ENCODE peak calls at places on chromosomes 13 and 19, in nine cellular contexts. One of them, this sample, is unnamed.

GRCh38 chr19:16295071-16295470 is 29.6 kb upstream of the KLF2 start:
- DNase-seq in GM18507: no peak
- DNase-seq in testis: peak; percentile 49
- DNase-seq in GM10248: no peak
- DNase-seq in BE2C: no peak
- DNase-seq in stimulated activated CD4-positive, alpha-beta T cell treated with anti-CD3 and anti-CD28 coated beads, Interleukin-4, amount 100 ng/mL, for 1 hour: no peak
- DNase-seq in stimulated activated naive B cell treated with anti-CD40 and anti-IgM and Interleukin-4, amounts not matched to agents 10 μg/mL and 1 μg/mL and 100 μg/mL, for 72 hours: no peak
- DNase-seq in anterior cingulate cortex: no peak
- DNase-seq in EL: no peak
- DNase-seq in this sample: no peak

GRCh38 chr13:44052843-44053607 is 173.3 kb downstream of the LACC1 start:
- DNase-seq in GM18507: no peak
- DNase-seq in testis: peak; percentile 21
- DNase-seq in GM10248: no peak
- DNase-seq in BE2C: no peak
- DNase-seq in stimulated activated CD4-positive, alpha-beta T cell treated with anti-CD3 and anti-CD28 coated beads, Interleukin-4, amount 100 ng/mL, for 1 hour: no peak
- DNase-seq in stimulated activated naive B cell treated with anti-CD40 and anti-IgM and Interleukin-4, amounts not matched to agents 10 μg/mL and 1 μg/mL and 100 μg/mL, for 72 hours: no peak
- DNase-seq in anterior cingulate cortex: no peak
- DNase-seq in EL: peak; percentile 55
- DNase-seq in this sample: peak; percentile 64

GRCh38 chr13:101424381-101425155 is 8.3 kb upstream of the NALCN start:
- DNase-seq in GM18507: no peak
- DNase-seq in testis: no peak
- DNase-seq in GM10248: no peak
- DNase-seq in BE2C: no peak
- DNase-seq in stimulated activated CD4-positive, alpha-beta T cell treated with anti-CD3 and anti-CD28 coated beads, Interleukin-4, amount 100 ng/mL, for 1 hour: no peak
- DNase-seq in stimulated activated naive B cell treated with anti-CD40 and anti-IgM and Interleukin-4, amounts not matched to agents 10 μg/mL and 1 μg/mL and 100 μg/mL, for 72 hours: no peak
- DNase-seq in anterior cingulate cortex: no peak
- DNase-seq in EL: no peak
- DNase-seq in this sample: no peak

GRCh38 chr19:5817218-5817617 is 12.4 kb downstream of the NRTN start:
- DNase-seq in GM18507: no peak
- DNase-seq in testis: no peak
- DNase-seq in GM10248: no peak
- DNase-seq in BE2C: no peak
- DNase-seq in stimulated activated CD4-positive, alpha-beta T cell treated with anti-CD3 and anti-CD28 coated beads, Interleukin-4, amount 100 ng/mL, for 1 hour: no peak
- DNase-seq in stimulated activated naive B cell treated with anti-CD40 and anti-IgM and Interleukin-4, amounts not matched to agents 10 μg/mL and 1 μg/mL and 100 μg/mL, for 72 hours: no peak
- DNase-seq in anterior cingulate cortex: no peak
- DNase-seq in EL: no peak
- DNase-seq in this sample: no peak

GRCh38 chr13:43583331-43583730 is 203.4 kb downstream of the ENOX1 start:
- DNase-seq in GM18507: no peak
- DNase-seq in testis: no peak
- DNase-seq in GM10248: no peak
- DNase-seq in BE2C: no peak
- DNase-seq in stimulated activated CD4-positive, alpha-beta T cell treated with anti-CD3 and anti-CD28 coated beads, Interleukin-4, amount 100 ng/mL, for 1 hour: no peak
- DNase-seq in stimulated activated naive B cell treated with anti-CD40 and anti-IgM and Interleukin-4, amounts not matched to agents 10 μg/mL and 1 μg/mL and 100 μg/mL, for 72 hours: no peak
- DNase-seq in anterior cingulate cortex: no peak
- DNase-seq in EL: no peak
- DNase-seq in this sample: no peak

GRCh38 chr13:97568850-97569249 is 134.9 kb downstream of the RAP2A start:
- DNase-seq in GM18507: no peak
- DNase-seq in testis: no peak
- DNase-seq in GM10248: no peak
- DNase-seq in BE2C: no peak
- DNase-seq in stimulated activated CD4-positive, alpha-beta T cell treated with anti-CD3 and anti-CD28 coated beads, Interleukin-4, amount 100 ng/mL, for 1 hour: no peak
- DNase-seq in stimulated activated naive B cell treated with anti-CD40 and anti-IgM and Interleukin-4, amounts not matched to agents 10 μg/mL and 1 μg/mL and 100 μg/mL, for 72 hours: no peak
- DNase-seq in anterior cingulate cortex: no peak
- DNase-seq in EL: no peak
- DNase-seq in this sample: no peak

GRCh38 chr13:113410472-113411201 is 42.7 kb downstream of the ADPRHL1 start:
- DNase-seq in GM18507: no peak
- DNase-seq in testis: peak; percentile 30
- DNase-seq in GM10248: no peak
- DNase-seq in BE2C: no peak
- DNase-seq in stimulated activated CD4-positive, alpha-beta T cell treated with anti-CD3 and anti-CD28 coated beads, Interleukin-4, amount 100 ng/mL, for 1 hour: no peak
- DNase-seq in stimulated activated naive B cell treated with anti-CD40 and anti-IgM and Interleukin-4, amounts not matched to agents 10 μg/mL and 1 μg/mL and 100 μg/mL, for 72 hours: no peak
- DNase-seq in anterior cingulate cortex: no peak
- DNase-seq in EL: peak; percentile 85
- DNase-seq in this sample: no peak

GRCh38 chr19:38852231-38853044 is 2.7 kb upstream of the HNRNPL start:
- DNase-seq in GM18507: no peak
- DNase-seq in testis: peak; percentile 66
- DNase-seq in GM10248: no peak
- DNase-seq in BE2C: no peak
- DNase-seq in stimulated activated CD4-positive, alpha-beta T cell treated with anti-CD3 and anti-CD28 coated beads, Interleukin-4, amount 100 ng/mL, for 1 hour: peak; percentile 57
- DNase-seq in stimulated activated naive B cell treated with anti-CD40 and anti-IgM and Interleukin-4, amounts not matched to agents 10 μg/mL and 1 μg/mL and 100 μg/mL, for 72 hours: peak; percentile 47
- DNase-seq in anterior cingulate cortex: no peak
- DNase-seq in EL: peak; percentile 81
- DNase-seq in this sample: peak; percentile 63

GRCh38 chr19:1001538-1002166 is 1.4 kb downstream of the GRIN3B start:
- DNase-seq in GM18507: peak; percentile 56
- DNase-seq in testis: peak; percentile 65
- DNase-seq in GM10248: peak; percentile 84
- DNase-seq in BE2C: peak; percentile 66
- DNase-seq in stimulated activated CD4-positive, alpha-beta T cell treated with anti-CD3 and anti-CD28 coated beads, Interleukin-4, amount 100 ng/mL, for 1 hour: peak; percentile 77
- DNase-seq in stimulated activated naive B cell treated with anti-CD40 and anti-IgM and Interleukin-4, amounts not matched to agents 10 μg/mL and 1 μg/mL and 100 μg/mL, for 72 hours: peak; percentile 54
- DNase-seq in anterior cingulate cortex: no peak
- DNase-seq in EL: peak; percentile 37
- DNase-seq in this sample: peak; percentile 84

GRCh38 chr13:98927954-98928927 is 49.6 kb downstream of the DOCK9 start:
- DNase-seq in GM18507: no peak
- DNase-seq in testis: peak; percentile 56
- DNase-seq in GM10248: no peak
- DNase-seq in BE2C: no peak
- DNase-seq in stimulated activated CD4-positive, alpha-beta T cell treated with anti-CD3 and anti-CD28 coated beads, Interleukin-4, amount 100 ng/mL, for 1 hour: no peak
- DNase-seq in stimulated activated naive B cell treated with anti-CD40 and anti-IgM and Interleukin-4, amounts not matched to agents 10 μg/mL and 1 μg/mL and 100 μg/mL, for 72 hours: no peak
- DNase-seq in anterior cingulate cortex: no peak
- DNase-seq in EL: peak; percentile 39
- DNase-seq in this sample: no peak